ENCODE peak calls at places on chromosomes 16 and 17, in nine cellular contexts. K is uterus, B is psoas muscle, L is GM12865, R is osteocyte, W is fibroblast of lung, A is left ventricle myocardium inferior, T is AG04450, Z is BE2C. Q is an unnamed sample.

GRCh38 chr16:2811703-2812471 is 5.2 kb upstream of the PRSS21 start:
- DNase-seq in W (no peak), R (no peak), Z (no peak), A (no peak), T (no peak), K (no peak), L (no peak), B (no peak), Q (no peak)

GRCh38 chr16:78108451-78108850 is 9.0 kb downstream of the WWOX start:
- DNase-seq in L (no peak), A (no peak), Z (no peak), B (no peak), T (no peak), R (no peak), K (no peak), W (no peak), Q (no peak)

GRCh38 chr16:22632621-22633020 is 121.9 kb downstream of the NPIPB5 start:
- DNase-seq in L (no peak), B (no peak), R (peak), T (no peak), Z (no peak), A (no peak), W (no peak), K (no peak), Q (no peak)

GRCh38 chr16:50069060-50069459 is 3.3 kb downstream of the HEATR3 start:
- DNase-seq in K (no peak), B (no peak), Z (no peak), R (no peak), W (no peak), T (no peak), A (no peak), L (no peak), Q (no peak)

GRCh38 chr16:20300312-20301097 is 26.8 kb downstream of the GP2 start:
- DNase-seq in Z (peak), K (no peak), A (peak), W (peak), B (no peak), R (no peak), L (peak), T (no peak), Q (no peak)

GRCh38 chr17:44604149-44605115 is 47.1 kb downstream of the FZD2 start:
- DNase-seq in L (no peak), K (no peak), W (no peak), A (no peak), Z (no peak), B (no peak), R (no peak), T (no peak), Q (no peak)

GRCh38 chr17:19718613-19719364 is 2.4 kb upstream of the SLC47A2 start:
- DNase-seq in L (no peak), K (no peak), A (no peak), W (no peak), T (no peak), Z (no peak), B (peak), R (no peak), Q (no peak)

GRCh38 chr16:31181102-31181830 is 1.3 kb downstream of the FUS start:
- DNase-seq in R (no peak), Z (peak), L (no peak), K (peak), A (peak), B (peak), W (peak), T (no peak), Q (peak)

GRCh38 chr17:55265434-55266021 is 768 bp downstream of the HLF start:
- DNase-seq in A (no peak), K (peak), L (no peak), Z (peak), B (peak), T (no peak), R (no peak), W (no peak), Q (no peak)

GRCh38 chr16:35492225-35492624 is 2032.8 kb downstream of the TP53TG3F start:
- DNase-seq in W (no peak), B (no peak), A (no peak), T (no peak), R (no peak), Z (peak), L (no peak), K (no peak), Q (no peak)

GRCh38 chr17:61454095-61454931 is 2.1 kb downstream of the TBX4 start:
- DNase-seq in B (no peak), L (no peak), A (no peak), W (peak), K (no peak), R (peak), T (no peak), Z (no peak), Q (no peak)

GRCh38 chr16:85395207-85395912 is 217.8 kb upstream of the GSE1 start:
- DNase-seq in R (peak), W (peak), L (peak), K (peak), Z (peak), A (peak), T (peak), B (peak), Q (peak)

GRCh38 chr17:31677681-31678080 is 181.4 kb downstream of the COPRS start:
- DNase-seq in Z (no peak), A (no peak), W (no peak), R (no peak), B (no peak), T (no peak), K (no peak), L (no peak), Q (no peak)

GRCh38 chr16:87735270-87736002 is 30.4 kb downstream of the KLHDC4 start:
- DNase-seq in W (no peak), R (no peak), L (no peak), T (no peak), K (no peak), B (no peak), Z (peak), A (no peak), Q (no peak)

GRCh38 chr17:28334666-28335200 is 539 bp downstream of the IFT20 start:
- DNase-seq in Z (no peak), T (no peak), A (no peak), R (no peak), K (no peak), W (no peak), L (no peak), B (no peak), Q (no peak)

GRCh38 chr17:18374216-18374615 is 3.4 kb upstream of the EVPLL start:
- DNase-seq in T (no peak), B (no peak), L (no peak), R (no peak), K (no peak), A (no peak), W (no peak), Z (no peak), Q (no peak)

GRCh38 chr17:81871387-81872120 is 417 bp upstream of the ARHGDIA start:
- DNase-seq in R (peak), K (peak), A (peak), W (peak), T (peak), B (peak), Z (peak), L (peak), Q (peak)

GRCh38 chr17:27244481-27245223 is 49.3 kb upstream of the WSB1 start:
- DNase-seq in R (no peak), B (peak), A (peak), L (no peak), T (peak), K (peak), Z (no peak), W (peak), Q (no peak)

GRCh38 chr16:13168091-13168572 is 266.7 kb downstream of the SHISA9 start:
- DNase-seq in L (no peak), K (no peak), B (no peak), Z (no peak), W (no peak), T (no peak), R (no peak), A (no peak), Q (no peak)

GRCh38 chr16:379183-379960 is 2.4 kb downstream of the PGAP6 start:
- DNase-seq in Z (no peak), B (no peak), K (no peak), W (no peak), A (no peak), L (no peak), R (no peak), T (no peak), Q (no peak)

GRCh38 chr16:85522517-85522841 is 90.6 kb upstream of the GSE1 start:
- DNase-seq in R (no peak), Z (no peak), B (no peak), T (no peak), A (no peak), L (no peak), K (no peak), W (no peak), Q (no peak)

GRCh38 chr16:68921654-68922053 is 78.3 kb downstream of the TANGO6 start:
- DNase-seq in A (no peak), K (no peak), B (no peak), L (no peak), Z (no peak), R (no peak), W (peak), T (no peak), Q (no peak)

GRCh38 chr16:84091460-84091859 is 25.3 kb downstream of the MBTPS1 start:
- DNase-seq in Z (no peak), B (no peak), L (no peak), W (no peak), R (no peak), K (no peak), T (no peak), A (peak), Q (no peak)

GRCh38 chr17:59355695-59356323 is 24.4 kb downstream of the YPEL2 start:
- DNase-seq in B (no peak), Z (no peak), R (no peak), A (no peak), L (no peak), K (no peak), T (no peak), W (no peak), Q (no peak)

GRCh38 chr16:64417711-64418227 is 704.1 kb downstream of the CDH11 start:
- DNase-seq in K (no peak), R (no peak), B (no peak), L (no peak), Z (no peak), A (no peak), T (no peak), W (peak), Q (no peak)

GRCh38 chr17:41211845-41212466 is 14.5 kb upstream of the KRTAP9-2 start:
- DNase-seq in K (no peak), R (no peak), T (peak), A (no peak), B (no peak), W (no peak), Z (no peak), L (no peak), Q (no peak)

GRCh38 chr17:652310-652709 is 62.3 kb downstream of the VPS53 start:
- DNase-seq in L (no peak), W (no peak), B (peak), A (peak), Z (no peak), K (peak), R (no peak), T (no peak), Q (no peak)

GRCh38 chr17:48998557-48999440 is 1.6 kb downstream of the IGF2BP1 start:
- DNase-seq in Z (no peak), R (peak), B (no peak), L (no peak), T (no peak), A (no peak), W (peak), K (no peak), Q (no peak)
- TF ChIP-seq CTCF in Z (peak), R (peak), B (no peak), L (no peak), T (peak), A (no peak), W (no peak), K (no peak), Q (no peak)

DNA sequence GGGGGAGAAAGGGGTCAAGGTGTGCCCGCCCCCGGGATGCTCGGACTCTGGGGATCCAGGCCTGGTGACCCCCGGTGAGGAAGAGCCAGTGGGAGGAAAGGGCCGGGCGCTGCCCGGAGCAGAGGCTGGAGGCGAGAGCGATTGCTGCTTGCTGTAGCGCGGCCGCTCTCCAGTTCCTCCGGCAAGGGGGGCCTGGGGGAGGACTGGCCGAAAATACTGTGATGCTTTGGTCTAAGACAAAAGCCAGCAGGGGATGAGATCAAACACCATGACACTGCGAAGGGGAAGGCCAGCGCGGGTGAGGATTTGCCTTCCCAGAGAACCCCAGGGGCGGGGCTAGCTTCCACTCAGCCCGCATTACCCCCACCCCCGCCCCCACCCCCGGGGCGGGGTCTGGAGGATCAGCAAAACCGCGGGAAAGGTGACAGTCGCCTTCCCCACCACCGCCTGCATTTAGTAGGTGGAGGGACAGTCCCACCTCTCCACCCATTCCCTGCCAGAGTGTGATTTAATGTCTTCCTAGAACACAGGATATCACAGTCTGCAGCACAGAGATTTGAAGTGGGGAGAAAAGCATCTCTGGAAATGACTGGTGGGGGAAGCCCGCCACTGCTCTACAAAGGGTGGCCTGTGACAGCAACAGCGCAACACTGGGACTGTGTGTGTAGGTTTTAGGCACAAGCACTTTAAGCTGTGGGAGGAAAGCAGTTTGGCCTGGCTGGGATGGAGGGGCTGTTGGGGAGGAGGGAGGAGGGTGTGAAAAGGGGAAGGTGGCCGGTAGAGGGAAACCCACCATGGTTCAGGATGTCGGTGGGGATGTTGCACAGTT is 25.7 kb downstream of the MRC2 start:
- DNase-seq in Z (peak), L (peak), B (peak), T (no peak), K (peak), R (no peak), W (peak), A (peak), Q (peak)
- TF ChIP-seq CTCF in Z (no peak), L (no peak), B (no peak), T (no peak), K (no peak), R (peak), W (no peak), A (no peak), Q (no peak)

DNA sequence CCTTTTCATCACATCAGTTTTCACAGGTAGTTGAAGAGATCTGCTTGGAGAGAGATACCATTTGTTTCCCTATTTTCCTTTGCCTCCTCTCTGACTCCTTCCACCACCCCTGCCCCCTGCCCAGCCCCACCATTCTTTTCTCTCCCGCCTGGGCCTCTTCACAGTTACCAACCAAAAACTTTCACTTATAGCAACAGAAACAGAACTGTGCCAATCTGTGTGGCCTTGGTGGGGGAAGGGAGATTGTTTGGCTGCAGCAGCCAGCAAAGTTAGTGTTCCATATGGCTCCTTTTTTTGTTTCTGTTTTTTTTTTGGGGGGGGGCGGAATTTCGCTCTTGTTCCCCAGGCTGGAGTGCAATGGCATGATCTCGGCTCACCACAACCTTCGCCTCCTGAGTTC is 17.2 kb upstream of the ARL4D start:
- DNase-seq in T (no peak), L (no peak), W (no peak), K (no peak), A (no peak), R (no peak), Z (no peak), B (no peak), Q (no peak)
- TF ChIP-seq CTCF in T (no peak), L (no peak), W (no peak), K (no peak), A (no peak), R (no peak), Z (no peak), B (no peak), Q (no peak)

DNA sequence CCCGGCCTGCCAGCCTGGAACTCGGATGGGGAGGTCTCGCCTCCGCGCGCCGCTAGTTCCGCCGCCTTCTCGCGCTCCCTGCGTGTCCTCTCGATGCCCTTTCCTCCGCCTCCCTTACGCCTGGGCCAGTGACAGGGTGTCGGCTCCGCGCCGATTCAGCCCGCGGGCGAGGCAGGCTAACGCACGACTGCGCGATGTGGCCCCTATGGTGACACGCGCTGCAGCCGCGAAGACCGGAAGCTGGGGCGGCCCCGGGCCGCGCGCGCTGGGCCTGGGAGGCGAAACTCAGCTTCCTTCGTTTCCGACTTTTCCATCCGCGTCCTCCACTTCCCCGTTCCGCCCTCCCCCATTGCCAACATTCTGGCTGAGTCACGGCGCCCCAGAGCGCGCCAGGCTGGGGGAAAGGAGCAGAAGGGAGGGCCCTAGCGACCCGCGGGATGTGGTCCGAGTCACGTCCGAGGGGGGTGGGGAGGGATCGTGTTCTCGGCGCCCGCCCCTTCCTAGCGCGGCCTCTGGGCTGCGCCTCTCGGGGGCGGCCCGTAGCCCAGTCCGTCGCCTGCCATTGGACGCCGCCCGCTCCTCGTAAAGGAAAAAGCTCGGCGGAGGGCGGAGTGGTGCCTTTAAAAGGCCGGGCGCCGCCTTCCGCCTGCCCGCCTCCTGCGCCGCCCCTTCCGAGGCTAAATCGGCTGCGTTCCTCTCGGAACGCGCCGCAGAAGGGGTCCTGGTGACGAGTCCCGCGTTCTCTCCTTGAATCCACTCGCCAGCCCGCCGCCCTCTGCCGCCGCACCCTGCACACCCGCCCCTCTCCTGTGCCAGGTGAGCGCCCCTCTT is at the start of gene ALDOA:
- DNase-seq in Z (peak), L (peak), A (peak), T (peak), R (peak), B (peak), W (peak), K (peak), Q (peak)
- TF ChIP-seq CTCF in Z (no peak), L (no peak), A (no peak), T (no peak), R (no peak), B (no peak), W (no peak), K (peak), Q (no peak)

GRCh38 chr17:4188076-4188475 is 45.1 kb downstream of the CYB5D2 start:
- DNase-seq in K (no peak), T (no peak), A (no peak), R (no peak), L (no peak), Z (no peak), B (no peak), W (no peak), Q (no peak)
- TF ChIP-seq CTCF in K (no peak), T (no peak), A (no peak), R (no peak), L (no peak), Z (no peak), B (no peak), W (no peak), Q (no peak)

DNA sequence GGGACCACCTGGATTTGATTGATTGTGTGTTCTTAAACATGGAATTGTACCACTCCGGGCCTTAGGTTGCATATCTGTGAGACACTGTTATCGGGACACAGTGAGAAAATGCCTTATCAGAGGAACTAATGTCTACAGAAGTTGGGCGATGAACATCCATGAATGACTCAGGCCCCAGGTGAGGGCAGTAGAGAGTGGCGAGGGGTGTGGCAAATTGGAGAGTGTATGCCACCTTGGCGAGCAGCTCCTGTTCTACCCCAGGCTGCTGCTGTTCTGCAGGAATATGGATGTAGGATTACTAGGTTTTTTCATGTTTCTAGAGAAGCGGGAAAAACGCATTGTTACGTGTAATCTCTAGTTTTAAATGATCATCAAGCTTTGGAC is 38.8 kb downstream of the CLEC16A start:
- DNase-seq in Z (no peak), R (no peak), L (peak), B (no peak), T (no peak), A (no peak), K (no peak), W (no peak), Q (no peak)
- TF ChIP-seq CTCF in Z (peak), R (no peak), L (peak), B (no peak), T (peak), A (peak), K (no peak), W (no peak), Q (no peak)

DNA sequence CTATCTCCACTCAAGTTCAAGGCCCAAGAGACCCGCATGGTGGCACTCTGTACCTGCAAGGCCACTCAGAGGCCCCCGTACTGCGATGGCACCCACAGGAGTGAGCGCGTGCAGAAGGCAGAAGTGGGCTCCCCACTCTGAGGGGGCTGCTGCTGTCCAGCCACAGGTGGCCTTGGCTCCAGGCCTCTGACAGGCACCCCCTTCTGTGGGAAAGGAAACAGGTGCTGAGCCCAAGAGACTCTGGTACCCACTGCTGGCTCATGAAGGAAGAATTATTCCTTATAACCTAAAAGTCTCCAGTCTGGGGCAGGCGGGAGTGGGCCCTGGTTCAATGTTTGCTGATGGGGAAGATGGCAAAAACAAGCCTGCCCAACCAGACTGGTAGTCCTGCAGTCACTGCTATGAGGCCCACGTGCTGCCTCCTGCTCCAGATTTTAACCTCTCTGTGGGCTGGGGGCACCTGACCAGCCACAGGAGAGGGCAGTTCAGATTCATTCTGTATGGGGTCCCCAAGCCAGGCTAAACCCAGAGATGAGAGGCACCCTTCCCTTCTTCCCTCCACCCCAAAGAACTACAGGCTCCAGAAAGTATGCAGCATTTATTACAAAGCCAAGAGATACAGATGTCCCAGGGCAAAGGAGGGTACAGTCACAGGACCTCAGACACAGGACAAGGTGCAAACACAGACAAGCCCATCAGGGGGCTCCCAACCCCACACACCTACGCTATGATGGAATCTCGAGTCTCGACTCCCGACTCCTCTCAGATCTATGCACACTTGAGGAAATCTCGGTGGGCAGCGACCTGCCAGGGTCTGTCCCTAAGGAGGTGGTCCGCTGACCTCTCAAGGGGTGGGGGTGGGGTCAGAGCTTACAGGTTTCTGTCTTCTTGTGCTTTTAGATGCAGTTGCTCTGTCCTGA is 3.4 kb downstream of the CISD3 start:
- DNase-seq in W (no peak), Z (peak), A (no peak), T (no peak), K (no peak), B (peak), R (no peak), L (peak), Q (no peak)
- TF ChIP-seq CTCF in W (no peak), Z (peak), A (no peak), T (peak), K (peak), B (no peak), R (no peak), L (peak), Q (no peak)